ENCODE peak calls at places on chromosome 12, in five cellular contexts. Z is tibial artery, G is HTR-8/SVneo, L is GM19239, K is bronchial epithelial cell. N is an unnamed sample.

GRCh38 chr12:117042171-117042809 is 56.9 kb downstream of the TESC start:
- DNase-seq in Z (no peak), G (peak; percentile 32), L (no peak), K (no peak), N (no peak)

GRCh38 chr12:78431931-78432330 is 432.6 kb upstream of the SYT1 start:
- DNase-seq in Z (no peak), G (no peak), L (no peak), K (peak; percentile 10), N (no peak)

GRCh38 chr12:57031228-57031670 is 14.9 kb upstream of the TAC3 start:
- DNase-seq in Z (no peak), G (peak; percentile 54), L (peak; percentile 33), K (peak; percentile 92), N (peak; percentile 69)

GRCh38 chr12:108782971-108783370 is 51.7 kb upstream of the CORO1C start:
- DNase-seq in Z (no peak), G (no peak), L (no peak), K (no peak), N (no peak)

GRCh38 chr12:5806376-5807089 is 138.5 kb downstream of the ANO2 start:
- DNase-seq in Z (no peak), G (peak; percentile 47), L (no peak), K (no peak), N (no peak)

GRCh38 chr12:94498073-94498472 is 38.4 kb upstream of the CEP83 start:
- DNase-seq in Z (no peak), G (no peak), L (no peak), K (no peak), N (no peak)

GRCh38 chr12:52539024-52539820 is 13.7 kb downstream of the KRT71 start:
- DNase-seq in Z (no peak), G (peak; percentile 73), L (no peak), K (peak; percentile 72), N (peak; percentile 86)

GRCh38 chr12:20364501-20364900 is 3.8 kb upstream of the PDE3A start:
- DNase-seq in Z (no peak), G (no peak), L (no peak), K (peak; percentile 22), N (no peak)

GRCh38 chr12:38850463-38850862 is 54.9 kb downstream of the CPNE8 start:
- DNase-seq in Z (no peak), G (no peak), L (no peak), K (no peak), N (no peak)

GRCh38 chr12:65725376-65725775 is 98.9 kb upstream of the HMGA2 start:
- DNase-seq in Z (no peak), G (no peak), L (no peak), K (peak; percentile 55), N (peak; percentile 16)